ENCODE peak calls at places on chromosomes 16 and 17, in ten cellular contexts. One of them, this sample, is unnamed.

GRCh38 chr17:79907217-79907715 is 68.0 kb upstream of the CBX4 start:
- DNase-seq in stomach: no peak
- DNase-seq in K562: no peak
- DNase-seq in suprapubic skin: no peak
- DNase-seq in HCT116: no peak
- DNase-seq in prostate gland: no peak
- DNase-seq in transverse colon: no peak
- DNase-seq in spleen: peak
- DNase-seq in esophagus muscularis mucosa: no peak
- DNase-seq in sigmoid colon: no peak
- DNase-seq in this sample: no peak

GRCh38 chr17:66287911-66288310 is 14.5 kb upstream of the PRKCA start:
- DNase-seq in stomach: no peak
- DNase-seq in K562: no peak
- DNase-seq in suprapubic skin: no peak
- DNase-seq in HCT116: no peak
- DNase-seq in prostate gland: no peak
- DNase-seq in transverse colon: peak
- DNase-seq in spleen: no peak
- DNase-seq in esophagus muscularis mucosa: no peak
- DNase-seq in sigmoid colon: no peak
- DNase-seq in this sample: no peak

GRCh38 chr17:10394201-10394887 is 21.5 kb upstream of the MYH13 start:
- DNase-seq in stomach: no peak
- DNase-seq in K562: no peak
- DNase-seq in suprapubic skin: no peak
- DNase-seq in HCT116: no peak
- DNase-seq in prostate gland: no peak
- DNase-seq in transverse colon: no peak
- DNase-seq in spleen: no peak
- DNase-seq in esophagus muscularis mucosa: no peak
- DNase-seq in sigmoid colon: no peak
- DNase-seq in this sample: no peak

GRCh38 chr16:77951788-77952187 is 70.6 kb upstream of the CLEC3A start:
- DNase-seq in stomach: no peak
- DNase-seq in K562: peak
- DNase-seq in suprapubic skin: no peak
- DNase-seq in HCT116: peak
- DNase-seq in prostate gland: peak
- DNase-seq in transverse colon: no peak
- DNase-seq in spleen: no peak
- DNase-seq in esophagus muscularis mucosa: no peak
- DNase-seq in sigmoid colon: no peak
- DNase-seq in this sample: no peak

GRCh38 chr16:74868501-74868900 is 93.9 kb upstream of the FA2H start:
- DNase-seq in stomach: no peak
- DNase-seq in K562: no peak
- DNase-seq in suprapubic skin: no peak
- DNase-seq in HCT116: no peak
- DNase-seq in prostate gland: no peak
- DNase-seq in transverse colon: no peak
- DNase-seq in spleen: no peak
- DNase-seq in esophagus muscularis mucosa: no peak
- DNase-seq in sigmoid colon: no peak
- DNase-seq in this sample: no peak

GRCh38 chr17:1108810-1109605 is 70.8 kb downstream of the ABR start:
- DNase-seq in stomach: peak
- DNase-seq in K562: no peak
- DNase-seq in suprapubic skin: no peak
- DNase-seq in HCT116: no peak
- DNase-seq in prostate gland: no peak
- DNase-seq in transverse colon: peak
- DNase-seq in spleen: peak
- DNase-seq in esophagus muscularis mucosa: no peak
- DNase-seq in sigmoid colon: peak
- DNase-seq in this sample: no peak

GRCh38 chr17:27446569-27447301 is 9.5 kb upstream of the KSR1 start:
- DNase-seq in stomach: no peak
- DNase-seq in K562: peak
- DNase-seq in suprapubic skin: no peak
- DNase-seq in HCT116: no peak
- DNase-seq in prostate gland: no peak
- DNase-seq in transverse colon: no peak
- DNase-seq in spleen: no peak
- DNase-seq in esophagus muscularis mucosa: no peak
- DNase-seq in sigmoid colon: no peak
- DNase-seq in this sample: no peak

GRCh38 chr17:38604479-38605229 is 1.1 kb downstream of the SRCIN1 start:
- DNase-seq in stomach: no peak
- DNase-seq in K562: peak
- DNase-seq in suprapubic skin: no peak
- DNase-seq in HCT116: no peak
- DNase-seq in prostate gland: no peak
- DNase-seq in transverse colon: no peak
- DNase-seq in spleen: no peak
- DNase-seq in esophagus muscularis mucosa: no peak
- DNase-seq in sigmoid colon: no peak
- DNase-seq in this sample: no peak

GRCh38 chr17:16817201-16817600 is 127.2 kb downstream of the CCDC144A start:
- DNase-seq in stomach: no peak
- DNase-seq in K562: no peak
- DNase-seq in suprapubic skin: no peak
- DNase-seq in HCT116: no peak
- DNase-seq in prostate gland: no peak
- DNase-seq in transverse colon: no peak
- DNase-seq in spleen: no peak
- DNase-seq in esophagus muscularis mucosa: no peak
- DNase-seq in sigmoid colon: no peak
- DNase-seq in this sample: no peak

GRCh38 chr17:32873114-32873513 is 3.8 kb downstream of the MYO1D start:
- DNase-seq in stomach: no peak
- DNase-seq in K562: no peak
- DNase-seq in suprapubic skin: no peak
- DNase-seq in HCT116: no peak
- DNase-seq in prostate gland: no peak
- DNase-seq in transverse colon: no peak
- DNase-seq in spleen: no peak
- DNase-seq in esophagus muscularis mucosa: no peak
- DNase-seq in sigmoid colon: no peak
- DNase-seq in this sample: no peak

GRCh38 chr17:47739150-47739549 is 6.1 kb downstream of the TBX21 start:
- DNase-seq in stomach: peak
- DNase-seq in K562: no peak
- DNase-seq in suprapubic skin: peak
- DNase-seq in HCT116: no peak
- DNase-seq in prostate gland: no peak
- DNase-seq in transverse colon: no peak
- DNase-seq in spleen: peak
- DNase-seq in esophagus muscularis mucosa: no peak
- DNase-seq in sigmoid colon: peak
- DNase-seq in this sample: no peak

GRCh38 chr16:20333120-20333519 is 5.8 kb upstream of the GP2 start:
- DNase-seq in stomach: no peak
- DNase-seq in K562: no peak
- DNase-seq in suprapubic skin: no peak
- DNase-seq in HCT116: no peak
- DNase-seq in prostate gland: no peak
- DNase-seq in transverse colon: no peak
- DNase-seq in spleen: no peak
- DNase-seq in esophagus muscularis mucosa: no peak
- DNase-seq in sigmoid colon: no peak
- DNase-seq in this sample: no peak

GRCh38 chr16:2842340-2843000 is 12.4 kb downstream of the ZG16B start:
- DNase-seq in stomach: peak
- DNase-seq in K562: peak
- DNase-seq in suprapubic skin: no peak
- DNase-seq in HCT116: peak
- DNase-seq in prostate gland: no peak
- DNase-seq in transverse colon: peak
- DNase-seq in spleen: peak
- DNase-seq in esophagus muscularis mucosa: no peak
- DNase-seq in sigmoid colon: peak
- DNase-seq in this sample: no peak
- TF ChIP-seq POLR2AphosphoS5 in stomach: no peak
- TF ChIP-seq POLR2AphosphoS5 in K562: no peak
- TF ChIP-seq POLR2AphosphoS5 in suprapubic skin: no peak
- TF ChIP-seq POLR2AphosphoS5 in HCT116: peak
- TF ChIP-seq POLR2AphosphoS5 in prostate gland: no peak
- TF ChIP-seq POLR2AphosphoS5 in transverse colon: no peak
- TF ChIP-seq POLR2AphosphoS5 in spleen: peak
- TF ChIP-seq POLR2AphosphoS5 in esophagus muscularis mucosa: peak
- TF ChIP-seq POLR2AphosphoS5 in sigmoid colon: no peak
- TF ChIP-seq POLR2AphosphoS5 in this sample: no peak

GRCh38 chr16:29899516-29900101 is at the start of gene SEZ6L2:
- DNase-seq in stomach: peak
- DNase-seq in K562: peak
- DNase-seq in suprapubic skin: peak
- DNase-seq in HCT116: peak
- DNase-seq in prostate gland: peak
- DNase-seq in transverse colon: peak
- DNase-seq in spleen: no peak
- DNase-seq in esophagus muscularis mucosa: no peak
- DNase-seq in sigmoid colon: no peak
- DNase-seq in this sample: peak
- TF ChIP-seq CTCF in stomach: no peak
- TF ChIP-seq CTCF in K562: peak
- TF ChIP-seq CTCF in suprapubic skin: no peak
- TF ChIP-seq CTCF in HCT116: peak
- TF ChIP-seq CTCF in prostate gland: no peak
- TF ChIP-seq CTCF in transverse colon: no peak
- TF ChIP-seq CTCF in spleen: no peak
- TF ChIP-seq CTCF in esophagus muscularis mucosa: no peak
- TF ChIP-seq CTCF in sigmoid colon: no peak
- TF ChIP-seq CTCF in this sample: no peak

GRCh38 chr17:42677921-42678781 is 1.4 kb upstream of the PLEKHH3 start:
- DNase-seq in stomach: peak
- DNase-seq in K562: peak
- DNase-seq in suprapubic skin: peak
- DNase-seq in HCT116: peak
- DNase-seq in prostate gland: peak
- DNase-seq in transverse colon: peak
- DNase-seq in spleen: peak
- DNase-seq in esophagus muscularis mucosa: peak
- DNase-seq in sigmoid colon: peak
- DNase-seq in this sample: no peak
- TF ChIP-seq POLR2A in stomach: no peak
- TF ChIP-seq POLR2A in K562: peak
- TF ChIP-seq POLR2A in suprapubic skin: no peak
- TF ChIP-seq POLR2A in HCT116: peak
- TF ChIP-seq POLR2A in prostate gland: peak
- TF ChIP-seq POLR2A in transverse colon: peak
- TF ChIP-seq POLR2A in spleen: no peak
- TF ChIP-seq POLR2A in esophagus muscularis mucosa: no peak
- TF ChIP-seq POLR2A in sigmoid colon: no peak
- TF ChIP-seq POLR2A in this sample: no peak

GRCh38 chr16:84714028-84714427 is 14.2 kb downstream of the USP10 start:
- DNase-seq in stomach: no peak
- DNase-seq in K562: no peak
- DNase-seq in suprapubic skin: no peak
- DNase-seq in HCT116: no peak
- DNase-seq in prostate gland: no peak
- DNase-seq in transverse colon: no peak
- DNase-seq in spleen: no peak
- DNase-seq in esophagus muscularis mucosa: peak
- DNase-seq in sigmoid colon: no peak
- DNase-seq in this sample: no peak
- TF ChIP-seq POLR2AphosphoS5 in stomach: no peak
- TF ChIP-seq POLR2AphosphoS5 in K562: no peak
- TF ChIP-seq POLR2AphosphoS5 in suprapubic skin: no peak
- TF ChIP-seq POLR2AphosphoS5 in HCT116: no peak
- TF ChIP-seq POLR2AphosphoS5 in prostate gland: no peak
- TF ChIP-seq POLR2AphosphoS5 in transverse colon: no peak
- TF ChIP-seq POLR2AphosphoS5 in spleen: no peak
- TF ChIP-seq POLR2AphosphoS5 in esophagus muscularis mucosa: no peak
- TF ChIP-seq POLR2AphosphoS5 in sigmoid colon: no peak
- TF ChIP-seq POLR2AphosphoS5 in this sample: no peak

DNA sequence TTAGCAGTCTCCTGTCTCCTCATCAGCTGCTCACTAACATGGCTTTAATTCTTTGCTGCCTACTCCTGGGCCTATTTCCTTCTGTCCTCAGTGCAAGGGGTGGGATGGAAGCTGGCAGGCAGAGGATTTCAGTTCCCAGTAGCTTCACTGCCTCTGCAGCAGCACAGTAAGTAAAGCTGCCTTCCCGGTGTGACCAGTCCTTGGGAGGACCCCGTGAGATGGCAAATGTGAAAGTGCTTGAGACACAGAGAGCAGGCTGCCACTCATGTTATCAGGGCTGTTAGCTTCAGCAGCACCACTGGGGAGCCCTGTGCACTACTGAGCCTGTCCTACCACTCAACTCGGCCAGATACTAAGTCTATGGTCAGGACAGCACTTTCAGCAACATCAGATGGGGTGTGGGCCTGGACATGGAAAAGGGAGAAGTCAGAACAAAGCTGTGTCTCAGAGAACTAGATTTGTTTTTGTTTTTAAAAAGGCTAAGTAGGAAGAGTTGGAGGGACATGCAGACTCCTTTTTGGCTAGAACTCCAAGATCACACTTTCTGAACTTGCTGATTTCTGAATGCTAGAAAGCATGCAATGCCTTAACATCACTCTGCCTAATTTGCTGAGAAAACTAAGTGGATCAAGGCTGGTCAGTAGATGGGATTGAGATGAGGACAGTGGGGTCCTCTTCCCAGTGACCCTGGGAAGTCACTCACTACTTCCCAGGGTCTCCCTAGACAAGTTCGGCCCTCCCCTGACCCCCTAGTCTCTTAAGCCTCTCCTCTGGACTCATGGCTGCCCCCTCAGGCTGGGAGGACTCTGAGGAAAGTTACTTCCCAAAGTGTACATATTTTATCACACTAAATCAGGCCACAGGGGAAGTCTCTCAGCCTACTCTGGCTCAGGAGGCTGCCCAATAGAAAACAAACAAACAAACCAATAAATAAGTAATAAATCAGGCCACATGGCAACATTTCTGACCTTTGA is 1.1 kb downstream of the ACSF2 start:
- DNase-seq in stomach: peak
- DNase-seq in K562: peak
- DNase-seq in suprapubic skin: no peak
- DNase-seq in HCT116: peak
- DNase-seq in prostate gland: peak
- DNase-seq in transverse colon: peak
- DNase-seq in spleen: no peak
- DNase-seq in esophagus muscularis mucosa: no peak
- DNase-seq in sigmoid colon: peak
- DNase-seq in this sample: peak
- TF ChIP-seq CTCF in stomach: no peak
- TF ChIP-seq CTCF in K562: peak
- TF ChIP-seq CTCF in suprapubic skin: peak
- TF ChIP-seq CTCF in HCT116: peak
- TF ChIP-seq CTCF in prostate gland: no peak
- TF ChIP-seq CTCF in transverse colon: peak
- TF ChIP-seq CTCF in spleen: no peak
- TF ChIP-seq CTCF in esophagus muscularis mucosa: no peak
- TF ChIP-seq CTCF in sigmoid colon: no peak
- TF ChIP-seq CTCF in this sample: no peak

This sample was measured in breast epithelium.